ENCODE peak calls at places on chromosomes 1 and 21, in five cellular contexts. B, W, U, T and X are unnamed samples.

GRCh38 chr1:182841368-182841988 is 2.3 kb downstream of the DHX9 start:
- DNase-seq in T (peak; percentile 16), B (no peak), W (no peak), U (no peak), X (no peak)

GRCh38 chr1:210633636-210634035 is 304.9 kb downstream of the HHAT start:
- DNase-seq in U (no peak), B (no peak), T (no peak), W (no peak), X (peak; percentile 63)

GRCh38 chr1:56146449-56146848 is 432.9 kb downstream of the PLPP3 start:
- DNase-seq in W (no peak), B (no peak), U (no peak), T (no peak), X (no peak)

GRCh38 chr1:63936276-63936675 is 162.5 kb downstream of the ROR1 start:
- DNase-seq in U (no peak), W (no peak), T (no peak), B (no peak), X (no peak)

GRCh38 chr1:21665711-21666571 is 3.2 kb downstream of the RAP1GAP start:
- DNase-seq in T (no peak), B (no peak), W (no peak), U (no peak), X (peak; percentile 52)

GRCh38 chr1:8482844-8483436 is 165.0 kb downstream of the SLC45A1 start:
- DNase-seq in U (no peak), T (no peak), W (no peak), B (no peak), X (no peak)

GRCh38 chr21:44011123-44011773 is 861 bp upstream of the TRAPPC10 start:
- DNase-seq in W (no peak), U (peak; percentile 11), T (no peak), B (no peak), X (no peak)

GRCh38 chr1:243507001-243507671 is 251.3 kb downstream of the SDCCAG8 start:
- DNase-seq in B (no peak), T (no peak), U (no peak), W (no peak), X (no peak)

GRCh38 chr1:180365039-180365438 is 135.0 kb downstream of the LHX4 start:
- DNase-seq in U (no peak), B (peak; percentile 30), T (no peak), W (no peak), X (no peak)

GRCh38 chr1:172801923-172802322 is 143.0 kb downstream of the FASLG start:
- DNase-seq in W (no peak), B (no peak), T (no peak), U (no peak), X (no peak)

GRCh38 chr1:8259498-8260290 is 58.2 kb upstream of the SLC45A1 start:
- DNase-seq in W (no peak), T (no peak), B (no peak), U (no peak), X (peak; percentile 25)

GRCh38 chr1:216847385-216848036 is 124.3 kb upstream of the ESRRG start:
- DNase-seq in U (no peak), W (no peak), T (no peak), B (no peak), X (no peak)

GRCh38 chr21:41861255-41861654 is 17.9 kb downstream of the PRDM15 start:
- DNase-seq in W (no peak), B (no peak), U (no peak), T (no peak), X (no peak)

GRCh38 chr21:37914211-37914900 is 1.9 kb downstream of the KCNJ6 start:
- DNase-seq in B (peak; percentile 47), W (no peak), U (no peak), T (no peak), X (peak; percentile 47)

GRCh38 chr1:30402031-30402430 is 321.4 kb downstream of the MATN1 start:
- DNase-seq in W (no peak), U (no peak), T (no peak), B (no peak), X (no peak)

GRCh38 chr1:112541299-112541698 is 32.5 kb downstream of the WNT2B start:
- DNase-seq in T (no peak), U (no peak), W (no peak), B (no peak), X (no peak)

GRCh38 chr1:232805269-232806070 is at the start of gene MAP10:
- DNase-seq in W (peak; percentile 71), B (no peak), U (peak; percentile 49), T (peak; percentile 81), X (peak; percentile 85)

GRCh38 chr1:112699425-112700144 is 7.3 kb downstream of the RHOC start:
- DNase-seq in T (no peak), B (no peak), U (no peak), W (no peak), X (no peak)

GRCh38 chr1:55476445-55477015 is 261.4 kb upstream of the USP24 start:
- DNase-seq in U (no peak), W (no peak), T (no peak), B (no peak), X (no peak)

GRCh38 chr1:204095248-204095640 is 22.3 kb downstream of the SOX13 start:
- DNase-seq in U (no peak), W (no peak), B (no peak), T (no peak), X (no peak)

GRCh38 chr1:237814319-237814924 is 76.3 kb downstream of the ZP4 start:
- DNase-seq in T (no peak), B (peak; percentile 29), W (no peak), U (no peak), X (no peak)

GRCh38 chr21:33230518-33231324 is 983 bp downstream of the IFNAR2 start:
- DNase-seq in U (peak; percentile 24), B (peak; percentile 45), T (no peak), W (peak; percentile 50), X (peak; percentile 37)